ENCODE peak calls at places on chromosomes 4 and X, in four cellular contexts. One of them, this sample, is unnamed.

GRCh38 chr4:180999217-180999616 is 1244.0 kb upstream of the TENM3 start:
- DNase-seq in HepG2: no peak
- DNase-seq in K562: no peak
- DNase-seq in GM12878: no peak
- DNase-seq in this sample: no peak

GRCh38 chrX:12771445-12772069 is 19.7 kb upstream of the PRPS2 start:
- DNase-seq in K562: peak; percentile 71
- DNase-seq in HepG2: no peak
- DNase-seq in GM12878: peak; percentile 20
- DNase-seq in this sample: peak; percentile 66

GRCh38 chr4:163395758-163396157 is 52.1 kb downstream of the NPY5R start:
- DNase-seq in GM12878: no peak
- DNase-seq in HepG2: no peak
- DNase-seq in K562: no peak
- DNase-seq in this sample: no peak

GRCh38 chr4:61770456-61770855 is 570.3 kb downstream of the ADGRL3 start:
- DNase-seq in HepG2: no peak
- DNase-seq in K562: no peak
- DNase-seq in GM12878: no peak
- DNase-seq in this sample: no peak

GRCh38 chrX:70171636-70172035 is 5.6 kb upstream of the DGAT2L6 start:
- DNase-seq in HepG2: no peak
- DNase-seq in K562: no peak
- DNase-seq in GM12878: no peak
- DNase-seq in this sample: no peak

GRCh38 chr4:82803746-82804145 is 5.2 kb upstream of the SCD5 start:
- DNase-seq in HepG2: no peak
- DNase-seq in GM12878: no peak
- DNase-seq in K562: no peak
- DNase-seq in this sample: no peak

GRCh38 chr4:149584703-149585102 is 230.9 kb downstream of the IQCM start:
- DNase-seq in GM12878: no peak
- DNase-seq in HepG2: no peak
- DNase-seq in K562: no peak
- DNase-seq in this sample: no peak

GRCh38 chrX:132488092-132488749 is 617 bp downstream of the MBNL3 start:
- DNase-seq in HepG2: no peak
- DNase-seq in GM12878: no peak
- DNase-seq in K562: no peak
- DNase-seq in this sample: no peak

GRCh38 chr4:20723019-20723418 is 22.8 kb downstream of the PACRGL start:
- DNase-seq in HepG2: no peak
- DNase-seq in K562: no peak
- DNase-seq in GM12878: no peak
- DNase-seq in this sample: no peak

GRCh38 chr4:128793859-128794667 is 15.4 kb upstream of the JADE1 start:
- DNase-seq in GM12878: no peak
- DNase-seq in K562: no peak
- DNase-seq in HepG2: no peak
- DNase-seq in this sample: no peak

GRCh38 chrX:93538575-93538974 is 134.8 kb downstream of the NAP1L3 start:
- DNase-seq in K562: no peak
- DNase-seq in GM12878: no peak
- DNase-seq in HepG2: no peak
- DNase-seq in this sample: no peak

GRCh38 chrX:16140983-16141382 is 17.6 kb downstream of the GRPR start:
- DNase-seq in GM12878: no peak
- DNase-seq in HepG2: no peak
- DNase-seq in K562: no peak
- DNase-seq in this sample: no peak

GRCh38 chr4:105709081-105709450 is 482 bp downstream of the GSTCD start:
- DNase-seq in GM12878: no peak
- DNase-seq in K562: no peak
- DNase-seq in HepG2: peak; percentile 10
- DNase-seq in this sample: no peak

GRCh38 chrX:128460835-128461234 is 408.6 kb upstream of the ACTRT1 start:
- DNase-seq in HepG2: no peak
- DNase-seq in GM12878: no peak
- DNase-seq in K562: no peak
- DNase-seq in this sample: no peak

GRCh38 chrX:25810202-25810601 is 327.9 kb upstream of the MAGEB18 start:
- DNase-seq in HepG2: no peak
- DNase-seq in K562: no peak
- DNase-seq in GM12878: no peak
- DNase-seq in this sample: no peak

GRCh38 chr4:74181225-74181624 is 23.3 kb downstream of the MTHFD2L start:
- DNase-seq in GM12878: no peak
- DNase-seq in K562: no peak
- DNase-seq in HepG2: no peak
- DNase-seq in this sample: no peak

GRCh38 chr4:93183589-93183988 is 645.0 kb upstream of the ATOH1 start:
- DNase-seq in GM12878: no peak
- DNase-seq in HepG2: no peak
- DNase-seq in K562: no peak
- DNase-seq in this sample: no peak

GRCh38 chr4:82618321-82618720 is 56.5 kb upstream of the TMEM150C start:
- DNase-seq in K562: no peak
- DNase-seq in HepG2: no peak
- DNase-seq in GM12878: no peak
- DNase-seq in this sample: no peak

GRCh38 chr4:56158483-56158882 is 209.7 kb downstream of the CEP135 start:
- DNase-seq in HepG2: no peak
- DNase-seq in GM12878: no peak
- DNase-seq in K562: no peak
- DNase-seq in this sample: no peak

GRCh38 chr4:183289688-183290087 is 30.4 kb downstream of the CLDN22 start:
- DNase-seq in K562: peak; percentile 74
- DNase-seq in HepG2: no peak
- DNase-seq in GM12878: no peak
- DNase-seq in this sample: peak; percentile 44

GRCh38 chr4:161134795-161135194 is 1029.0 kb downstream of the FSTL5 start:
- DNase-seq in K562: no peak
- DNase-seq in HepG2: no peak
- DNase-seq in GM12878: no peak
- DNase-seq in this sample: no peak

GRCh38 chrX:45714864-45715263 is 514.2 kb upstream of the DIPK2B start:
- DNase-seq in HepG2: no peak
- DNase-seq in K562: no peak
- DNase-seq in GM12878: peak; percentile 7
- DNase-seq in this sample: no peak

DNA sequence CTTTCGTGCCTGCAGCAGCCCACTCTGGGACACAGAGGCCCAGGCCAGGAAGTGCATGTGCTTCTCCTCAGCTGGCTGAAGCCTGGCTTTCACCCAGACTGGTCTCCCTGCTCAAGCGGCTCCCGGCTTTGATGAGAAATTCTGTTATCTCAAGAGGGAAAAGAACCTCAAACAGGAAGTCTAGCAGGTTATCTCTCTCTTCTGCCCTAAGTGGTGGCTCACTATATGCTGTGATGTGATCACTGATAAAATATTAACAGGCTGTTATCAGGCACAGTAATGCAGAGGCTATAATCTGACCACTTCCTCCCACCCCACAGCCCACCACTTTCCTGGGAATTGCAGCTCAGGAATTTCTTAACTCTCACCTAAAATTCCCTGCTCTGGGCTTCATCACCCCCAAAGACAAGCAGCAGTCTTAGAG is 13.3 kb downstream of the CLDN2 start:
- DNase-seq in HepG2: peak; percentile 89
- DNase-seq in K562: no peak
- DNase-seq in GM12878: no peak
- DNase-seq in this sample: no peak
- TF ChIP-seq ATF2 in HepG2: no peak
- TF ChIP-seq ATF2 in K562: no peak
- TF ChIP-seq ATF2 in GM12878: no peak
- TF ChIP-seq ATF2 in this sample: no peak

DNA sequence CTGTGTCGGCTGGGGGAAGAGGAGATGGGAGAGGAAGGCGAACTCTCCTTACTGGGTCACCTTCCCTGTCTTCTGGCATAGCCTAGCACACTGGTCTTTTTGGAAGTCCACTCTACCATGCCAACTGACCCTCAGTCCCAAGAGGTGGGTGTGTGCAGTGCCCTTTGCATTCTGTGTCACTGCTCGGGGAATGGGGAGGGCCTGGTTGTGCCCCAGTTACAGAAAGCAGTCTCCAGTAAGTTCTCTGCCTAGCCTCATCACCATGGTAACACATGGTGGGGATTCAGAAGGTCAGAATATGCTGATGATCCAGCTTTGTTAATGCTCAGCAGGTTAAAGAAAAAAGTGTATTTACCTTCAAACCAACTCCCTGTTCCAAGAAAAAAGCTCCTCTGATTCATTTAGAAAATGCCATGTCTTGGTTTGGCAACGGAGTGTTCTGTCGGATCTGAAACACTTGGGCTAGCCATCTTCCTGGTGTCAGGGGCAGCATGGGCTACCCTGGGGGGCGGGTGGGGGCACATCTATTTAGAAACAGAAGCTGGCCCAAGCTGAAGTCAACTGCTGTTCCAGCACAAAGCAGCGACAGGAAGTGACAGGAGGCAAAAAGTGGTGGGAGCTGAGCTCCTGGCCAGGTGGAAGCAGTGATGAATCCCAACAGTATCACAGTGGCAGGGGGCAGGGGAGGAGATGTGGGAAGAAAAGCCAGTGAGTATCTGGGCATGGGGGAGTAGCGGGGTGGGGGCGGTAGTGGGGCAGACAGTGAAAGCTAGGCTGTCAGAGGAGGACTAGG is 37.0 kb downstream of the NSG1 start:
- DNase-seq in K562: no peak
- DNase-seq in HepG2: no peak
- DNase-seq in GM12878: no peak
- DNase-seq in this sample: no peak
- TF ChIP-seq ATF2 in K562: no peak
- TF ChIP-seq ATF2 in HepG2: no peak
- TF ChIP-seq ATF2 in GM12878: no peak
- TF ChIP-seq ATF2 in this sample: no peak

GRCh38 chr4:2798399-2799301 is 5.8 kb downstream of the SH3BP2 start:
- DNase-seq in HepG2: no peak
- DNase-seq in K562: peak; percentile 49
- DNase-seq in GM12878: no peak
- DNase-seq in this sample: no peak
- TF ChIP-seq ATF2 in HepG2: no peak
- TF ChIP-seq ATF2 in K562: no peak
- TF ChIP-seq ATF2 in GM12878: no peak
- TF ChIP-seq ATF2 in this sample: no peak

GRCh38 chr4:152780267-152780811 is 585 bp downstream of the ARFIP1 start:
- DNase-seq in HepG2: peak; percentile 13
- DNase-seq in GM12878: no peak
- DNase-seq in K562: peak; percentile 18
- DNase-seq in this sample: no peak

GRCh38 chr4:152777488-152777887 is 2.0 kb downstream of the TIGD4 start:
- DNase-seq in HepG2: no peak
- DNase-seq in K562: no peak
- DNase-seq in GM12878: no peak
- DNase-seq in this sample: no peak

GRCh38 chr4:152776352-152776751 is 3.2 kb downstream of the TIGD4 start:
- DNase-seq in K562: no peak
- DNase-seq in GM12878: no peak
- DNase-seq in HepG2: no peak
- DNase-seq in this sample: no peak

GRCh38 chr4:152779513-152780266 is at the start of the genes ARFIP1 and TIGD4:
- DNase-seq in HepG2: peak; percentile 95
- DNase-seq in GM12878: peak; percentile 90
- DNase-seq in K562: peak; percentile 95
- DNase-seq in this sample: peak; percentile 99

GRCh38 chr4:152778656-152779512 is 646 bp downstream of the TIGD4 start:
- DNase-seq in GM12878: no peak
- DNase-seq in K562: no peak
- DNase-seq in HepG2: peak; percentile 3
- DNase-seq in this sample: peak; percentile 53
- TF ChIP-seq ATF2 in GM12878: no peak
- TF ChIP-seq ATF2 in K562: no peak
- TF ChIP-seq ATF2 in HepG2: no peak
- TF ChIP-seq ATF2 in this sample: no peak

GRCh38 chr4:30719363-30720020 is 677 bp upstream of the PCDH7 start:
- DNase-seq in K562: no peak
- DNase-seq in GM12878: no peak
- DNase-seq in HepG2: no peak
- DNase-seq in this sample: peak; percentile 71

GRCh38 chr4:30721353-30722091 is 1.4 kb downstream of the PCDH7 start:
- DNase-seq in HepG2: no peak
- DNase-seq in K562: no peak
- DNase-seq in GM12878: no peak
- DNase-seq in this sample: peak; percentile 63

GRCh38 chr4:30720021-30720655 is at the start of gene PCDH7:
- DNase-seq in GM12878: no peak
- DNase-seq in K562: no peak
- DNase-seq in HepG2: no peak
- DNase-seq in this sample: peak; percentile 67

GRCh38 chr4:30722092-30722915 is 2.1 kb downstream of the PCDH7 start:
- DNase-seq in K562: no peak
- DNase-seq in HepG2: no peak
- DNase-seq in GM12878: no peak
- DNase-seq in this sample: peak; percentile 20

DNA sequence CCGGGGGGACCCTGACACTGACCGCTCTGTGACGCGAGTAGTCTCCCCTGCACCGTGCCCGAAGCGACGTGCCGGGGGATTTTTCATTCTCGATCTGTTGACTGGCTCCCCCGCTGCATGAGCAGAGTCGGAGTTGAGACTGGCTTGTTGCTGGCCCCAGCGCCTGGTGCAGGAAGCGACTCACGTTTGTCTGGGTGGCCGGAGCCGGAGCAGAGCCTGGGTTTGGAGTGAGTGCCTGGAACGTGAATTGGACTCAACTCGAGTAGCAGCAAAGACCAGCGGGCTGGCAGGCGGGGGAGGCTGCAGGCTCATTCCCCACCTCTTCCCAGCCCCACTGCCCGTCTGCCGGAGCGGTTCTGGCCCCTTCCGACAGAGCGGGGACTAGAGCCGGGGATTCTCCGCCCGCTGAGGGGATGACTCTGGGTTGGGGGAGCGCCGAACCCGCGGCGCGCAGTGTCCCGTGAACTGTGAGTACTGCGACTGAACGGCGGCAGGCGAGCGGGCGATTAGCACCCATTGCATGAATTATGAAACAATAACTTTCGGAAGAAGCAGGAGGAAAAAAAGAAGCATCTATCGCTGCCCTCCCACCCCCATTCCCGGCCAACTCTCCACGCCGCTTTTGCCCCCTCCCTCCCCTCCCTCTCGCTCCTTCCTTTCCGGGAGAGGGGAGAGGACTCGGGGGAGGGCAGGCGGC is 635 bp downstream of the PCDH7 start:
- DNase-seq in K562: no peak
- DNase-seq in HepG2: no peak
- DNase-seq in GM12878: no peak
- DNase-seq in this sample: peak; percentile 50
- TF ChIP-seq ATF2 in K562: no peak
- TF ChIP-seq ATF2 in HepG2: no peak
- TF ChIP-seq ATF2 in GM12878: no peak
- TF ChIP-seq ATF2 in this sample: no peak

GRCh38 chrX:55312655-55313054 is 47.9 kb upstream of the PAGE3 start:
- DNase-seq in K562: no peak
- DNase-seq in GM12878: no peak
- DNase-seq in HepG2: no peak
- DNase-seq in this sample: no peak
- TF ChIP-seq ATF2 in K562: no peak
- TF ChIP-seq ATF2 in GM12878: no peak
- TF ChIP-seq ATF2 in HepG2: no peak
- TF ChIP-seq ATF2 in this sample: no peak

GRCh38 chrX:15073313-15073712 is 196.6 kb downstream of the ASB9 start:
- DNase-seq in GM12878: no peak
- DNase-seq in K562: no peak
- DNase-seq in HepG2: no peak
- DNase-seq in this sample: no peak
- TF ChIP-seq ATF2 in GM12878: no peak
- TF ChIP-seq ATF2 in K562: no peak
- TF ChIP-seq ATF2 in HepG2: no peak
- TF ChIP-seq ATF2 in this sample: no peak